ENCODE peak calls at places on chromosomes 13 and 19, in five cellular contexts. L is psoas muscle, I is IMR-90, M is GM12878, Y is cardiac muscle cell. F is an unnamed sample.

GRCh38 chr13:32878172-32878571 is 138.1 kb upstream of the KL start:
- DNase-seq in M (no peak), I (peak; percentile 73), L (no peak), Y (no peak), F (no peak)

GRCh38 chr13:59354665-59355064 is 809.1 kb downstream of the DIAPH3 start:
- DNase-seq in M (no peak), Y (no peak), L (no peak), I (no peak), F (no peak)

GRCh38 chr19:1210227-1210538 is 4.6 kb downstream of the STK11 start:
- DNase-seq in Y (no peak), L (no peak), M (no peak), I (no peak), F (no peak)

GRCh38 chr19:13053761-13054604 is 48.7 kb downstream of the LYL1 start:
- DNase-seq in L (peak; percentile 87), I (peak; percentile 96), M (no peak), Y (peak; percentile 86), F (no peak)

GRCh38 chr19:2631213-2631821 is 71.2 kb downstream of the GNG7 start:
- DNase-seq in Y (no peak), M (no peak), L (no peak), I (peak; percentile 12), F (peak; percentile 77)

GRCh38 chr19:54532528-54532927 is 29.9 kb downstream of the LAIR2 start:
- DNase-seq in L (no peak), Y (no peak), I (no peak), M (peak; percentile 77), F (peak; percentile 62)

GRCh38 chr13:60044321-60044720 is 119.4 kb downstream of the DIAPH3 start:
- DNase-seq in I (no peak), L (no peak), M (no peak), Y (no peak), F (no peak)

GRCh38 chr13:30191491-30192100 is 115.8 kb downstream of the KATNAL1 start:
- DNase-seq in Y (no peak), L (no peak), M (no peak), I (peak; percentile 54), F (no peak)

GRCh38 chr19:14843587-14843986 is 5.1 kb downstream of the OR7A10 start:
- DNase-seq in I (no peak), L (no peak), Y (no peak), M (no peak), F (no peak)

GRCh38 chr19:50796128-50796633 is 6.0 kb downstream of the ACP4 start:
- DNase-seq in I (no peak), M (no peak), L (no peak), Y (no peak), F (no peak)

GRCh38 chr19:39870171-39870971 is 24.2 kb upstream of the FBL start:
- DNase-seq in I (no peak), L (no peak), Y (peak; percentile 11), M (no peak), F (no peak)

GRCh38 chr13:104809483-104809882 is 1726.0 kb downstream of the EFNB2 start:
- DNase-seq in L (no peak), I (no peak), M (no peak), Y (no peak), F (no peak)

GRCh38 chr13:51283361-51283760 is 56.1 kb upstream of the SERPINE3 start:
- DNase-seq in M (no peak), L (no peak), I (no peak), Y (no peak), F (no peak)

GRCh38 chr19:39160889-39161672 is 35.5 kb downstream of the PAK4 start:
- DNase-seq in L (no peak), M (no peak), I (peak; percentile 47), Y (no peak), F (no peak)

GRCh38 chr19:21484631-21485030 is 20.8 kb upstream of the ZNF429 start:
- DNase-seq in L (no peak), Y (no peak), M (no peak), I (no peak), F (no peak)

GRCh38 chr13:29935309-29935981 is 85.0 kb upstream of the UBL3 start:
- DNase-seq in M (peak; percentile 74), Y (no peak), L (no peak), I (no peak), F (peak; percentile 69)

GRCh38 chr13:52739468-52740071 is at the start of gene CNMD:
- DNase-seq in I (no peak), Y (peak; percentile 5), L (no peak), M (no peak), F (no peak)

GRCh38 chr13:37878496-37878895 is 8.9 kb upstream of the TRPC4 start:
- DNase-seq in I (peak; percentile 53), M (no peak), L (no peak), Y (no peak), F (no peak)

GRCh38 chr13:54433511-54434206 is 1405.0 kb downstream of the OLFM4 start:
- DNase-seq in Y (no peak), M (no peak), L (no peak), I (no peak), F (no peak)

GRCh38 chr19:49362048-49362925 is at the start of gene TEAD2:
- DNase-seq in L (peak; percentile 77), Y (peak; percentile 83), M (no peak), I (peak; percentile 47), F (no peak)

GRCh38 chr19:4172861-4173473 is 9.4 kb downstream of the SIRT6 start:
- DNase-seq in Y (peak; percentile 89), I (peak; percentile 14), M (no peak), L (peak; percentile 67), F (no peak)

GRCh38 chr13:96779691-96780090 is 214.6 kb downstream of the OXGR1 start:
- DNase-seq in L (no peak), M (no peak), I (no peak), Y (no peak), F (no peak)

GRCh38 chr13:95317037-95317989 is 16.1 kb upstream of the ABCC4 start:
- DNase-seq in M (no peak), L (no peak), I (no peak), Y (no peak), F (no peak)

GRCh38 chr19:13398780-13399726 is 107.2 kb downstream of the CACNA1A start:
- DNase-seq in M (no peak), I (peak; percentile 93), Y (no peak), L (no peak), F (no peak)

GRCh38 chr13:113941571-113942191 is 32.2 kb downstream of the C13orf46 start:
- DNase-seq in I (no peak), Y (no peak), L (no peak), M (no peak), F (no peak)

GRCh38 chr19:40601061-40601973 is at the start of gene LTBP4:
- DNase-seq in L (peak; percentile 62), M (no peak), I (no peak), Y (peak; percentile 70), F (no peak)

GRCh38 chr19:46764817-46765291 is 18.6 kb upstream of the STRN4 start:
- DNase-seq in M (no peak), I (no peak), L (no peak), Y (no peak), F (no peak)

GRCh38 chr19:46762245-46762890 is 16.1 kb upstream of the STRN4 start:
- DNase-seq in M (no peak), L (no peak), I (no peak), Y (no peak), F (no peak)

GRCh38 chr19:46772170-46773017 is 16.0 kb downstream of the SLC1A5 start:
- DNase-seq in I (no peak), L (no peak), M (no peak), Y (no peak), F (no peak)

GRCh38 chr19:46761418-46761831 is 15.2 kb upstream of the STRN4 start:
- DNase-seq in I (peak; percentile 79), L (no peak), Y (no peak), M (no peak), F (no peak)

DNA sequence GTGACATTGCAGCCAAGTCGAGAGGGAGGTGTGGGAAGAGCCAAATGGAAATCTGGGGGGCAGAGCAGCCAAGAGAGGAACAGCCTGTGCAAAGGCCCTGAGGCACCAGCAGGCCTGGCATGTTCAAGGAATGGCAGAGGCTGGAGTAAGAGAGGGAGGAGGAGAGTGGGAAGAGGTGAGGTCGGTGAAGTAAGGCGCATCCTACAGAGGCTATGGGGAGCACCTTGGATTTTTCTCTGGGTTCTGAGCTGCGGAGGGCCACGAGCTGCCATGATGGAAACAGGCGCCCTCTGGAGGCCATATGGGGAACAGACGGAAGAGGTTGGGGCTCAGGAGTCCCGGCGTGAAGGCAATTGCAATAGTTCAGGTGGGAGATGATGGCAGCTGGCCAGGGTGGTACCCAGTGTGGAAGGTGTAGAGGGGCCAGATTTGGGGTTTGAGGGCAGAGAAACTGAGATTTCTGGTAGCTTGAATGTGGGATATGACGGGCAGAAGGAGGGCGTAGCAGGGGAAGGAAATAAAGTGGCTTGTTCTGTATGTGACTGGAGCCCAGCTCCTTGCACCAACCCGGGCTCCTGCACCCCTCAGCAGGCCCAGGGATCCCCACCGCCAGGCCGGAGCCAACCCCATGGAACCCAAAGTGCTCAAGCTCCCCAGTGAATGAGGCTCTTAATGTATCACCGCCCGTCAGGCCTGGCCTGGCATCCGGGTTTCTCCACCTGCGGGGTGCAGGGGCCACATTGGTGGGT is 20.5 kb upstream of the STRN4 start:
- DNase-seq in Y (peak; percentile 47), L (peak; percentile 37), I (no peak), M (no peak), F (no peak)
- H3K4me3 ChIP-seq in Y (no peak overlapping the region), L (no peak overlapping the region), I (no peak overlapping the region), M (no peak overlapping the region), F (no peak overlapping the region)

DNA sequence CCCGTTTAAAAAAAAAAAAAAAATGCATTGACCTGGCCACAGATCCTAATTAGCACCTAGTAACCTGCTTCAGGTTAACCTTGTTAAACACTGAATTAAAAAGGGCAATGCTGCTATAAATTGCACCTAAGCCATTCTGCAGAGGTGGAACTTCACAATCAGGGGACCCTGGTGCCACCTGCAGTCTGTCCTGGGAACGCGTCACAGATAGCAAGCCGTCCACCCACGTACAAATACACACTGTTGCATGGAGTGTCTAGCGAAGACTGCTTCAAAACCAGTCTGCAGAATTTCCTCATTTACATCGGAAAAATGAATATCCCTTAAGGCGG is 169.3 kb downstream of the COL4A1 start:
- DNase-seq in Y (peak; percentile 52), I (no peak), L (peak; percentile 47), M (no peak), F (peak; percentile 39)
- TF ChIP-seq CTCF in Y (peak; percentile 9), I (peak; percentile 34), L (peak; percentile 27), M (peak; percentile 77), F (peak; percentile 53)

DNA sequence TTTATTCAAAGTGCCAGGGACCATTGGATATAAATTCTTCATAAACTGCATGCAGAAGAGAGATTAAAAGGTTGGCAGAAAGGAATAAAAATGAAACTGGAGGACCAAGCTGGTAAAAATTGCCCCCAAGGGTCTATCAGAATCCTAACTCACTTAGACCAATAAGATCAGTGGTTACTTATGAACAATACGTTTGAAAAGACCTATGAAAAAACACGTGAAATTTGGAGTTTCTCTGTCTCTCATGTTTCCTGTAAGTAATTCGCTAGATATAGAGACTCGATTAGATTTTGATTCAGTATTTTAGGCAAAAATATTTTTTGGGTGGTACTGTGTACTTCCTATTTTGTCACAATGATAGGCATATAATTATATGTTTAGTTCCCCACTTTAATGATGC is 22.9 kb downstream of the GARRE1 start:
- DNase-seq in L (no peak), Y (no peak), M (no peak), I (no peak), F (no peak)
- H3K4me3 ChIP-seq in L (no peak overlapping the region), Y (no peak overlapping the region), M (no peak overlapping the region), I (no peak overlapping the region), F (no peak overlapping the region)

DNA sequence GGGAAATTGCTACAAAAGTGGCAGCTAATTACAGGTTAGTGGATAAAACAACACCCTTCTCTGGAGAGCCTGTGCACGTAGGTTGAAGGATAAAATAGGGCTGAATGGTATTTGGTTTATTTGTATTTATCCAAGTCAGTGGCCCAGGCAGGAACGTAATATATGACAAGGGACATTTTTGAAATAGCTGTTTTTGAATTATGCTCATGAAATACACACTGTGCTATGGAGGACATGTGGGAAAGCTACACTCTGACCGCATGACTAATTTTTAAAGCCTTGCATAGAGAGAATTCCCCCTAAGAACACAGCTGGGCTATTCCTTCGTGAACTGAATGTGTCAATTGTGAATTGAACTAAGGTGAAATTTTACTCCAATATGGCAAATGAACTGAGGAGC is 292.1 kb upstream of the MAB21L1 start:
- DNase-seq in Y (no peak), L (no peak), I (peak; percentile 76), M (no peak), F (no peak)
- TF ChIP-seq CTCF in Y (no peak), L (no peak), I (no peak), M (no peak), F (no peak)

F was measured in GM12864.